ENCODE peak calls at places on chromosome 3, in six cellular contexts. Z, G, B, J, Y and Q are unnamed samples.
A peak's percentile ranks its signal among the peaks of the same experiment; 100 is the strongest.

GRCh38 chr3:42179110-42179725 is 86.8 kb downstream of the CCK start:
- DNase-seq in Y (no peak), B (peak; percentile 18), Z (peak; percentile 63), J (no peak), G (no peak), Q (peak; percentile 41)

GRCh38 chr3:126216416-126216815 is 36.0 kb upstream of the ALDH1L1 start:
- DNase-seq in Z (no peak), J (no peak), B (no peak), G (no peak), Y (no peak), Q (no peak)

GRCh38 chr3:134132961-134133360 is 103.2 kb upstream of the SLCO2A1 start:
- DNase-seq in Z (no peak), G (no peak), Y (no peak), B (no peak), J (no peak), Q (no peak)

GRCh38 chr3:187236963-187237362 is 39.7 kb downstream of the RTP1 start:
- DNase-seq in Y (no peak), Z (no peak), B (no peak), J (no peak), G (no peak), Q (no peak)

GRCh38 chr3:57228734-57229505 is 1.4 kb downstream of the APPL1 start:
- DNase-seq in B (peak; percentile 23), G (no peak), Z (no peak), Y (no peak), J (no peak), Q (no peak)

GRCh38 chr3:193780810-193781472 is 187.9 kb downstream of the OPA1 start:
- DNase-seq in Z (peak; percentile 60), J (no peak), Y (peak; percentile 82), G (no peak), B (peak; percentile 49), Q (peak; percentile 87)

GRCh38 chr3:65944252-65944651 is 94.5 kb downstream of the MAGI1 start:
- DNase-seq in G (no peak), Z (no peak), Y (no peak), J (no peak), B (no peak), Q (no peak)

GRCh38 chr3:128554100-128554464 is 61.1 kb upstream of the GATA2 start:
- DNase-seq in B (no peak), Z (no peak), Y (no peak), J (no peak), G (no peak), Q (no peak)

GRCh38 chr3:14784087-14784596 is 34.6 kb upstream of the FGD5 start:
- DNase-seq in B (no peak), Z (no peak), G (no peak), Y (no peak), J (no peak), Q (peak; percentile 51)

GRCh38 chr3:129116482-129116946 is 5.1 kb downstream of the RAB43 start:
- DNase-seq in G (no peak), J (no peak), Z (no peak), B (peak; percentile 75), Y (no peak), Q (peak; percentile 22)

GRCh38 chr3:98770261-98771039 is 7.3 kb downstream of the ST3GAL6 start:
- DNase-seq in Y (no peak), Z (no peak), J (no peak), G (no peak), B (peak; percentile 14), Q (no peak)

GRCh38 chr3:57546616-57547015 is 2.5 kb upstream of the DNAH12 start:
- DNase-seq in B (no peak), Y (no peak), Z (no peak), G (no peak), J (no peak), Q (peak; percentile 25)

GRCh38 chr3:52244061-52244628 is 1.4 kb upstream of the PPM1M start:
- DNase-seq in Z (peak; percentile 47), G (no peak), B (peak; percentile 82), Y (no peak), J (peak; percentile 93), Q (no peak)